ENCODE peak calls at places on chromosome 20, in four cellular contexts. N, A, P and Q are unnamed samples.

GRCh38 chr20:62558779-62559178 is 83.0 kb upstream of the GATA5 start:
- DNase-seq in N (no peak), A (no peak), P (no peak), Q (peak)

GRCh38 chr20:52104546-52105044 is 87.0 kb downstream of the ZFP64 start:
- DNase-seq in N (no peak), A (no peak), P (no peak), Q (no peak)

GRCh38 chr20:48697845-48698491 is 129.8 kb downstream of the PREX1 start:
- DNase-seq in N (no peak), A (peak), P (no peak), Q (no peak)

GRCh38 chr20:43667341-43668132 is 623 bp downstream of the MYBL2 start:
- DNase-seq in N (no peak), A (no peak), P (no peak), Q (peak)

GRCh38 chr20:49853640-49854039 is 41.0 kb downstream of the SLC9A8 start:
- DNase-seq in N (no peak), A (no peak), P (no peak), Q (peak)

GRCh38 chr20:25507385-25508082 is 77.8 kb downstream of the NINL start:
- DNase-seq in N (no peak), A (no peak), P (no peak), Q (no peak)

GRCh38 chr20:19661717-19662637 is 96.1 kb upstream of the RIN2 start:
- DNase-seq in N (peak), A (peak), P (peak), Q (peak)

GRCh38 chr20:34511891-34512265 is 4.3 kb upstream of the DYNLRB1 start:
- DNase-seq in N (no peak), A (no peak), P (no peak), Q (no peak)

GRCh38 chr20:55782861-55783260 is 222.5 kb downstream of the CBLN4 start:
- DNase-seq in N (no peak), A (no peak), P (no peak), Q (no peak)

GRCh38 chr20:11726021-11726420 is 191.7 kb upstream of the BTBD3 start:
- DNase-seq in N (no peak), A (no peak), P (no peak), Q (no peak)

GRCh38 chr20:4341804-4342560 is 326.6 kb upstream of the RNF24 start:
- DNase-seq in N (no peak), A (no peak), P (no peak), Q (no peak)

GRCh38 chr20:46200582-46201570 is 82.8 kb downstream of the CD40 start:
- DNase-seq in N (no peak), A (no peak), P (no peak), Q (no peak)

GRCh38 chr20:12383770-12384304 is 466.1 kb downstream of the BTBD3 start:
- DNase-seq in N (no peak), A (no peak), P (no peak), Q (no peak)

GRCh38 chr20:61799928-61800327 is 265.8 kb downstream of the TAF4 start:
- DNase-seq in N (no peak), A (no peak), P (no peak), Q (no peak)

GRCh38 chr20:17762243-17762872 is 62.6 kb downstream of the BANF2 start:
- DNase-seq in N (no peak), A (no peak), P (no peak), Q (no peak)

GRCh38 chr20:39390186-39390585 is 428.0 kb downstream of the DHX35 start:
- DNase-seq in N (no peak), A (no peak), P (no peak), Q (no peak)

GRCh38 chr20:51345601-51346101 is 196.9 kb downstream of the NFATC2 start:
- DNase-seq in N (no peak), A (no peak), P (no peak), Q (no peak)

GRCh38 chr20:31691646-31692275 is 30.9 kb downstream of the BCL2L1 start:
- DNase-seq in N (no peak), A (no peak), P (no peak), Q (no peak)

GRCh38 chr20:8646716-8647115 is 422.2 kb upstream of the PLCB4 start:
- DNase-seq in N (no peak), A (no peak), P (no peak), Q (no peak)

GRCh38 chr20:22495789-22496188 is 88.6 kb downstream of the FOXA2 start:
- DNase-seq in N (no peak), A (no peak), P (no peak), Q (no peak)

GRCh38 chr20:22495172-22495571 is 89.2 kb downstream of the FOXA2 start:
- DNase-seq in N (no peak), A (no peak), P (no peak), Q (no peak)

GRCh38 chr20:22501034-22501433 is 83.3 kb downstream of the FOXA2 start:
- DNase-seq in N (no peak), A (no peak), P (no peak), Q (no peak)

GRCh38 chr20:22499475-22500174 is 84.7 kb downstream of the FOXA2 start:
- DNase-seq in N (no peak), A (no peak), P (no peak), Q (no peak)

DNA sequence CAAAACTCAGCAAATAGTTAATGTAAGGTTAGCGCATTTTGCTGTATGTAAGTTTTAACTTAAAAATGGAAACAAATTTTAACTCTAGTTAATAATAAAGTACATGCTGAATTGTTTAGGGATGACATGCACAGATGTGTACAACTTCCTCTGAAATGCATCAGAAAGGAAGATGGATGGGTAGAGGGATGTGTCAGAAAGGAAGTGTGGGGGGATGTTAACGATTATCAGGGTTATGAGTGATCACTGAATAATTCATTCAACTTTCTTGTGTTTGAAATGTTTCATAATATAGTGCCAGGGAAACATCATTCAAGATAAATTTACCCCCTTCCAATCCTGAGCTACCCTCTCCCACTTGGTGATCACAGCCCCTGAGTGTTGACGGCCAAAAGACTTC is 87.6 kb downstream of the FOXA2 start:
- DNase-seq in N (no peak), A (no peak), P (no peak), Q (no peak)
- TF ChIP-seq CTCF in N (no peak), A (no peak), P (no peak), Q (no peak)

DNA sequence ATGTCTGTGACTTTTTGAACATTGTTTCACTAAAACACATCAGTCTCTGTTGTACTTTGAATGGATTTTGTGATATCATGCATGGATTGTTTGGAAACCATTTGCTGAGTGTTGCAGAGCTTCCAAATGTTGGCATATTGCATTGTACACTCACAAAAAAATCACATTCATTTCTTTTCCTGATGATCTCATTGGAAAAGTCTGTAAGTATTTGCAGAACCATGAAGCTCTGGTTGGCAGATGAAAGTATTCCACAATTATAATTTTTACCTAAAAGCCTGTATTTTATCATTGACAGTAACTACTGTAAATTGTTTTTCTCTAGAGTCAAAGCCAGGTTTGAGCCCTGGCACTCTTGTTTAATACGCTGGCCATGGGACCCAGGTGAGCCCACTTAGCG is 42.1 kb downstream of the VAPB start:
- DNase-seq in N (no peak), A (no peak), P (no peak), Q (no peak)
- H3K27ac ChIP-seq in N (no peak), A (no peak), P (no peak), Q (no peak)

DNA sequence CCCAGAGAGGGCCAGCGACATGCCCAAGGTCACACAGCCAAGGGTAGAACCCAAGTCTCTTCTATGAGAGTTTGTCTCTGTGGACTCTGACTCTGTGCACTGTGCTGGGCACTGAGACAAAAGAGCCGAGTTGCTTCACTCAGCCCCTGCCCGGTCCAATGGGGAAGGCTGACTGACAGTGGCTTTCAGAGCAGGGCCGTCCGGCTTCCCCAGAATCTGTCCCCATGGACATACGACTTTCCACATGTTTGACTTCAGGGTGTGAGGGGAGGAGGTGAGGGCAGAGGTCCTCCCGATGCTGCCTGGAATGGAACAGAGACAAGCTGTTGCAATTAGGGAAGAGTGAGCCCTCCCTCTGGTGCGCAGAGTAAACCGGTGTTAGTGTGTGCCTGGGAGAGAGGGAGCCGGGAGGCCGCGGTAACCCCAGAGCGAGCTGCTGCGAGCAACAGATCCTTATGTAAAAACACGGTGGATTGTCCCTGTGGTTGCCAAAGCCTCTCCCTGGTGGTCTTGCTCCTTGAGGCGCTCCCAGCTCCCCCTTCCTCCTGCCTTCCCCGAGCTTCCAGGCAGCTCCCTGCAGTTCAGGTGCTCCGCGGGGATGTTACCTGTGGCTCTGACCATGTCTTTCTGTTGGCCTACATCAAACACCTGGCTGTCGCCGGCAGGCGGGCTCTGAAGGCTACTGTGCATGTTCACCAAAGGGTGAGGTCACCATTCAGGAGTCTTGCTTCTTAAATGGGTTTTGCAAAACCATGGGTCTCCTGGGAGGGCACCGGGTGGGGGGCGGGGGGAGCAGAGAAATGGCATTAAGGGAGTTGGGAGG is 678 bp downstream of the SIRPA start:
- DNase-seq in N (no peak), A (no peak), P (peak), Q (no peak)
- H3K4me3 ChIP-seq in N (peak), A (peak), P (peak), Q (peak)

DNA sequence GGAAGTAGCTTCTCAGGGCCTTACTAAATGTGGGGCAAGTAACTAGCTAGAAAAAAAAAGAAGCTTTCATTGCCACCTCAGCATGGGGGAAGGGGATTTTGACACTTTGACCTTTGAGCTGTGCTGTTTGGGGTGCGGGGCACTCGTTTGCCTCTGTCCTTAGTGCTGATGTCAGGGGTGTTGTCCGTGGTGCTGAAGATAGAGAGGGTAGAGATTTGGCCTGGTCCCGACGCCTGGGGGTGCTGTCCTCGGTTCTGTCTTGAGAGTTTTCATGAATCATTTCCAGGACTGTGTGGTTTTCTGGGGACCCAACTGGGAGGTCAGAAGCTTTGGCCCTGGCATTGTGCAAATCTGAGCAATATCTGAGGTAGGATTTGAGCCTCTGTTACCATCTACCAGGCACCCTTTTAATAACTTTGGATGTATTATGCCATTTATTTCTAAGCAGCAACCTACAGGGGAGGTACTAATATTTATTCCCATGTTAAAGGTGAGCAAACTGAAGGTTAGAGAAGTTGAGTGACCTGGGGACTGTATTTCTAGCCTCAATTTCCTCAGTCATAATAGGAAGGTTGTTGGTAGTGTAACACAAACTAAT is 78.0 kb downstream of the DLGAP4 start:
- DNase-seq in N (no peak), A (no peak), P (no peak), Q (no peak)
- TF ChIP-seq CTCF in N (no peak), A (no peak), P (no peak), Q (no peak)

DNA sequence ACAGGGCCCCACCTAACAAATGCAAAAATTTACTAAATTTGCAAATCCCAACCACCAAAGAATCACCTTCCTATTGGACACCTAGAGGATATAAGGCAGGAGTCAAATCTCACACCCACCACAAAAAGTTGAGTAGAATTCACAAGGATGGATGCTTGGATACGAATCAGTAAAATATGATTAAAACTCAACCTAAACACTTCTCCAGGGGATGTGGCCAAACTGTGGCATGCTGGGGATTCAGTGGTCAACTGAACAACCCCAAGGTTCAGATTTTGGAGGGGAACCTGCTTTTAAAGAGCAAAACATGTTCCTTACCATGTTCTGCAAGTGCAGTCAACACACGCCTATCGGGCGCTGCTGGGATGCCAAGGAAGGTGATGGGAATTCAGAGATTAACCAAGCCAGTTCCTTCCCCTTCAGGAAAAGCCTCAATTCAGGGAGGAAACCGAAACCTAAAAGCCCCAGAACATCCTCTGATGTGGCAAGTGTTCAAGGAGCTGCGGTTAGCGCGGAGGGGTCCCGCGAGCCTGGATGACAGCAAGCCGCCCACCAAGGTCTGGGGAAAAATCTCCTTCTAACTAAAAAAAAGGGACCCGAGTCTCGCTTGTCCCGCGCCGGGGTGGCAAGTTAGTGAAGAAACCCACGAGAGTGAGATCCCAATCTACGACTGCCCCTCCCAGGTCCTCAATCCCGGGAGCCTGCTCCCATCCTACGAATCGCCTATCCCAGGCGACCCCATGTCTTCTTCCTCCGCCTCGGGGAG is 893 bp downstream of the SAMHD1 start:
- DNase-seq in N (no peak), A (no peak), P (peak), Q (peak)
- H3K27ac ChIP-seq in N (peak), A (peak), P (peak), Q (peak)

DNA sequence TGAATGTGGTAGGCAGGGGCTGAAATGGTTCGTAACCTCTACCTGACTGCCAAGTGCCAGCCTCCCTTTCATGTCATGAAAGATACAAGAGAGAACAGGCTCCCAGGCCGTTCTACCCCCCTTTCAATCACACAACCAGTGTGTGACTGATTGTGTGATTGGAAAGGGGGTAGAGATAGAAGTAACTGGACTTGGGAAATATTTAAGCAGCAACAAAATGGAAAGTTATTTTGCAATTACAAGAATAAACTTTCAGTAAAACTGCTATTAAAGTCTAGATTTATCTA is 20.8 kb downstream of the CYP24A1 start:
- DNase-seq in N (no peak), A (no peak), P (no peak), Q (no peak)
- H3K4me3 ChIP-seq in N (no peak), A (no peak), P (no peak), Q (no peak)

GRCh38 chr20:16476032-16476431 is 97.2 kb downstream of the KIF16B start:
- DNase-seq in N (no peak), A (no peak), P (no peak), Q (no peak)
- TF ChIP-seq CTCF in N (peak), A (peak), P (peak), Q (peak)

GRCh38 chr20:44884907-44885391 is 556 bp upstream of the YWHAB start:
- DNase-seq in N (no peak), A (no peak), P (no peak), Q (no peak)
- H3K27ac ChIP-seq in N (peak), A (peak), P (peak), Q (peak)